ENCODE peak calls at places on chromosomes 12 and 14, in five cellular contexts. J is astrocyte of the hippocampus, S is pancreas, A is aorta, K is fibroblast of pulmonary artery. C is an unnamed sample.

GRCh38 chr14:92456215-92457017 is 57.2 kb upstream of the RIN3 start:
- DNase-seq in J (peak; percentile 78), S (no peak), A (peak; percentile 76), K (peak; percentile 83), C (no peak)

GRCh38 chr12:15863984-15864383 is 18.2 kb upstream of the STRAP start:
- DNase-seq in J (no peak), S (no peak), A (no peak), K (no peak), C (no peak)

GRCh38 chr12:120741476-120742206 is 16.0 kb downstream of the ACADS start:
- DNase-seq in J (no peak), S (no peak), A (no peak), K (no peak), C (peak; percentile 43)

GRCh38 chr14:41899416-41899815 is 292.7 kb downstream of the LRFN5 start:
- DNase-seq in J (peak; percentile 36), S (no peak), A (no peak), K (peak; percentile 23), C (no peak)

GRCh38 chr12:120286768-120287490 is 4.8 kb downstream of the RNU4-2 start:
- DNase-seq in J (peak; percentile 47), S (no peak), A (no peak), K (no peak), C (no peak)

GRCh38 chr12:108204117-108204516 is 75.0 kb downstream of the WSCD2 start:
- DNase-seq in J (no peak), S (no peak), A (no peak), K (no peak), C (no peak)

GRCh38 chr12:91556909-91557308 is 374.3 kb upstream of the DCN start:
- DNase-seq in J (no peak), S (no peak), A (no peak), K (no peak), C (no peak)

GRCh38 chr14:52926994-52927393 is 23.9 kb downstream of the FERMT2 start:
- DNase-seq in J (no peak), S (no peak), A (no peak), K (peak; percentile 63), C (no peak)

GRCh38 chr14:60350366-60350720 is 101.3 kb downstream of the PPM1A start:
- DNase-seq in J (no peak), S (no peak), A (no peak), K (no peak), C (no peak)

GRCh38 chr14:64745511-64746041 is 41.4 kb downstream of the PLEKHG3 start:
- DNase-seq in J (no peak), S (no peak), A (peak; percentile 70), K (peak; percentile 17), C (no peak)

GRCh38 chr14:73100334-73100733 is 36.0 kb upstream of the PSEN1 start:
- DNase-seq in J (no peak), S (no peak), A (no peak), K (no peak), C (no peak)

GRCh38 chr14:72904840-72905561 is 11.1 kb upstream of the DPF3 start:
- DNase-seq in J (peak; percentile 84), S (peak; percentile 41), A (peak; percentile 65), K (peak; percentile 89), C (no peak)

GRCh38 chr12:22709292-22709691 is 84.3 kb downstream of the ETNK1 start:
- DNase-seq in J (peak; percentile 55), S (no peak), A (no peak), K (peak; percentile 32), C (no peak)

GRCh38 chr12:12336049-12336411 is 14.0 kb downstream of the MANSC1 start:
- DNase-seq in J (peak; percentile 65), S (peak; percentile 35), A (no peak), K (peak; percentile 69), C (no peak)

GRCh38 chr12:80861636-80862378 is 75.9 kb downstream of the LIN7A start:
- DNase-seq in J (no peak), S (no peak), A (no peak), K (peak; percentile 56), C (no peak)